ENCODE peak calls at places on chromosomes 3 and 15, in five cellular contexts. P is IMR-90, U is PC-3, F is neuronal stem cell, L is A549. Q is an unnamed sample.

GRCh38 chr3:106534206-106534605 is 665.4 kb upstream of the CBLB start:
- DNase-seq in F (no peak), U (peak), P (peak), L (no peak), Q (peak)

GRCh38 chr3:126852536-126852935 is 130.4 kb upstream of the PLXNA1 start:
- DNase-seq in U (no peak), P (no peak), L (no peak), F (no peak), Q (no peak)

GRCh38 chr3:184177331-184177731 is 2.7 kb downstream of the AP2M1 start:
- DNase-seq in P (peak), F (peak), U (no peak), L (no peak), Q (peak)

GRCh38 chr3:111851511-111851954 is 7.5 kb upstream of the PHLDB2 start:
- DNase-seq in P (peak), F (no peak), L (no peak), U (peak), Q (peak)

GRCh38 chr3:12405432-12406272 is 78.6 kb upstream of the TSEN2 start:
- DNase-seq in P (peak), U (peak), L (peak), F (no peak), Q (peak)

GRCh38 chr15:57927091-57927631 is 138.3 kb downstream of the ALDH1A2 start:
- DNase-seq in P (no peak), F (no peak), U (no peak), L (no peak), Q (no peak)

GRCh38 chr15:84387086-84387485 is 151.5 kb downstream of the GOLGA6L4 start:
- DNase-seq in L (no peak), P (no peak), U (no peak), F (no peak), Q (no peak)

GRCh38 chr3:114093596-114093995 is 37.1 kb downstream of the QTRT2 start:
- DNase-seq in L (peak), U (peak), P (peak), F (no peak), Q (peak)

GRCh38 chr3:188152660-188153497 is 1.1 kb upstream of the LPP start:
- DNase-seq in L (peak), U (peak), F (peak), P (peak), Q (peak)

GRCh38 chr3:88589131-88589530 is 439.4 kb downstream of the C3orf38 start:
- DNase-seq in L (no peak), P (no peak), F (no peak), U (peak), Q (no peak)

GRCh38 chr15:85618956-85619491 is 175.7 kb downstream of the KLHL25 start:
- DNase-seq in P (peak), L (peak), U (no peak), F (peak), Q (peak)

GRCh38 chr3:77329161-77329560 is 289.3 kb downstream of the ROBO2 start:
- DNase-seq in L (no peak), F (no peak), P (no peak), U (no peak), Q (no peak)

GRCh38 chr3:15645740-15646490 is 44.4 kb downstream of the BTD start:
- DNase-seq in P (peak), L (peak), U (peak), F (no peak), Q (peak)

GRCh38 chr3:140023616-140024530 is 88.9 kb downstream of the CLSTN2 start:
- DNase-seq in L (no peak), F (no peak), P (no peak), U (no peak), Q (no peak)

GRCh38 chr3:100412897-100413590 is 11.7 kb downstream of the LNP1 start:
- DNase-seq in P (no peak), L (no peak), F (no peak), U (no peak), Q (no peak)

GRCh38 chr3:97161169-97161568 is 346.8 kb downstream of the EPHA6 start:
- DNase-seq in U (no peak), F (no peak), L (no peak), P (no peak), Q (no peak)

GRCh38 chr15:93997071-93997658 is 234.2 kb upstream of the MCTP2 start:
- DNase-seq in F (no peak), P (peak), U (peak), L (peak), Q (no peak)

GRCh38 chr15:94002026-94002425 is 229.3 kb upstream of the MCTP2 start:
- DNase-seq in U (no peak), P (no peak), F (no peak), L (no peak), Q (no peak)

GRCh38 chr15:94004697-94005096 is 226.7 kb upstream of the MCTP2 start:
- DNase-seq in F (no peak), P (no peak), L (no peak), U (no peak), Q (no peak)

GRCh38 chr15:94001113-94001919 is 230.0 kb upstream of the MCTP2 start:
- DNase-seq in F (no peak), L (no peak), U (no peak), P (no peak), Q (no peak)

GRCh38 chr15:94000603-94001002 is 230.8 kb upstream of the MCTP2 start:
- DNase-seq in F (no peak), L (no peak), P (no peak), U (no peak), Q (no peak)
- H3K4me2 ChIP-seq in F (no peak), L (no peak), P (no peak), U (no peak), Q (no peak)

DNA sequence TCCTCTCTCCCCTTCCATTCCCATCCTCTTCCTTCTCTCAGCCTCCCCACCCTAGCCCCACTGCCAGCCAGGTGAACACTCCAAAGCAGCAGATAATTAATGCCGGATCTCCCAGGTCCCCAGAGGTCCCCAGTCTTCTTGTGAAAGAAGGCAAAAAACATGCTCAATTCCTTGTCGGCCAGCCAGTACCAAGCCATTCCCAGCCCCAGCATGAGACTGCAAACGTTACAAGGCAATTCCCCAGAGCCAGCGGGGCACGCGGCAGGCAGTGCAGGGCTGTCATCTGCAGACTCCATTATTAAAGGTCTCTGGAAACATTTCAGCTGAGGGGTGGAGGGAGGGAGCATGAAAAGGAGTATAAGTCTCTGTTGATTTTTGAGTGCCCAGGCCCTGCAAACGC is 117.8 kb downstream of the XXYLT1 start:
- DNase-seq in U (no peak), F (no peak), L (no peak), P (peak), Q (no peak)
- H3K4me2 ChIP-seq in U (no peak), F (peak), L (no peak), P (no peak), Q (no peak)

GRCh38 chr15:51935466-51936118 is 36.0 kb downstream of the LEO1 start:
- DNase-seq in L (no peak), F (no peak), U (no peak), P (peak), Q (no peak)
- H3K4me2 ChIP-seq in L (no peak), F (no peak), U (no peak), P (no peak), Q (no peak)

DNA sequence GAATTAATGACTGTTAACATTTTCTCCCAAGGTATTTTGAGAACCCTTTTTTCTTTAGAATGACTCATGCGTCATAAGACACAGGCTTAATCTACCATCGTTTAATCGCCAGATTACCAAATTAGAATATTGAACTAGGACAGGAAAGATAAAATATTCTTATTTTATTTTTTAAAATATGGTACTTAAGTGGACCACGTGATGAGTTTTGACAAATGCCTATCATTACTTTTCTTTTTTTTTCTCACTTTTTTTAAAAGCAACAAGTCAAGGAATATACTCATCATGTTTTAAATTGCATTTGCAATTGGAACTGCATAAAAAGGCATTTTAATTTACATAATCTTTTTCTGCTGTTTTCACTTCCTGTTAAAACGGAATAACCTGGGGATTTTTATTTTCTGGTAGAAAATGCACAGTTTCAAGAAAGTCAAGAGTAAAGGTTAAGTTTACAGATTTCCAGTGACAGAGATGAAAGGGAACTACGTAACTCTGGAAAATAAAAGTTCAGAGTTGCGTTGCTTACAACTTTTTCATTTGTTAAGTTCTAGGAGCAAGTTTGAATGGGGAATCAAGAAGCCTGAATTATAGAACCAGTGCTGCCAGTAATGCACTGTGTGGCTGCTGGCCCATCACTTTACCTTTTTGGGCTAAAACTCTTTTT is 23.6 kb downstream of the SIAH2 start:
- DNase-seq in L (no peak), F (no peak), U (no peak), P (no peak), Q (no peak)
- H3K4me2 ChIP-seq in L (no peak), F (no peak), U (no peak), P (no peak), Q (no peak)

DNA sequence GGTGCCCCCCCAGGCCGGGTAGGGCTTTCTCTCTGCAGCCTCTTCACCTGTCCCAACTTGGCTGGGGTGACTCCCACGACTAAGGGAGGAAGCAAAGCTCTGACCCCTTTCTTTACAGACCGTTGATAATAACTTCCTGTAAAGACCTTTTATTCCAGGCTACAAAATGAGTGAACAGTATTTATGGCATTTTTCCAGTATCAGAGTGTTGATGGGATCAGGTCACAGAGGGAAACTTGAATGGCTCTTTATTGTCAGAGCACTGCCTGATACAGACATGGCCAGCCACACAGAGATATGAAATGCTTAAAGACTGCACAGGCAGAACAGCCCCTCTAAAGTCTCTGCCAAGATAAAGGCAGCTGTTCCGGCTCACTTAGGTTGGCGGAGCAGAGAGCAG is 1033.9 kb upstream of the NR2F2 start:
- DNase-seq in U (no peak), F (no peak), L (no peak), P (no peak), Q (no peak)
- H3K4me2 ChIP-seq in U (no peak), F (no peak), L (no peak), P (no peak), Q (no peak)

DNA sequence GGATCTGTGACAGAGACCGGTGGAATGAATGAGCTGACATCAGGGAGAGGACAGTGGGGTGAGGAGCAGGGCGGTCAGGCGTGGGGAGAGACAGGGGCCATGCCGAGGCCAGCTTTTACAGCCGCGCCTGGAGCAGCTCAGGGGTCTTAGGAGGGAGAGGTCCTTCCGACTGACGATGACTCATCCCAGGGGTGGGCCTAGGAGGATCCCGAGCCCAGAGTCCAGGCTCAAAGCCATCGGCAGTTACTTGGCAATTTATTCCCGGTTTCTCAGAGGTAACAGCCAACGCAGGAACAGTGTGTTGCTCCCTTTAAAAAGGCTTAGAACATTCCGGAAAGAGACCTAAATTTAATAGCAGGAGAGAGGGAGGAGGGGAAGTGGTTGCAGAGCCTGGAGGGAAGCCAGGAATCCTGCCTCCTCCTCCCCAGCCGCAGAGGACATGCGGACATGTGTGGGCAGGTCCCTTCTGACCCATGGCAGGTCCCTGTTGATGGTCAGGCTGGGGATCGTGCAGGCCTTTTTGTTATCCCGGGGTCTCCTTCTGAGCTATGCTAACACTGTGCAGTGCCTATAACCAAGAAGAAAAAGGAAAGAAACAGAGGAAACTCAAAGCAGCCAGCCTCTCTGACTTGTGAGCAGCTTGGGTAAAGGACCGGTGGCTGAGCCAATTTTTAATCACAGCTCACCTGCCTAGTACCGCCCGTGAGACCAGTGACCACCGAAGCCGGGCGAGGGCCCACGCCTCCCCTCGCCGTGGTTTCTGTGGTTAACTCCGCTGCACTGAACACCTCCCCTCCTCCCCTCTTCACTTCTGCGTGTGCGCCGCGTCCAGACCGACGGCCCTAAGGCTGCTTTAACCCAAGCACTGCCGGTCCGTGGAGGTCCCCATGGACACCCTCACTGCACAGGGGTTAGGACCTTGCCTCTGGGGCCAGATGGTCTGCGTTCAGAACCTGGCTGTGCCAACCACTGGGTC is 392.4 kb upstream of the PROK2 start:
- DNase-seq in U (no peak), L (no peak), P (peak), F (no peak), Q (peak)
- H3K4me2 ChIP-seq in U (no peak), L (no peak), P (peak), F (no peak), Q (peak)

Q was measured in astrocyte.